ENCODE peak calls at places on chromosomes 5 and 9, in ten cellular contexts. One of them, this sample, is unnamed.

GRCh38 chr9:76394896-76395244 is 644 bp upstream of the RFK start:
- DNase-seq in glomerular endothelial cell: no peak
- DNase-seq in stimulated activated CD4-positive, alpha-beta T cell treated with anti-CD3 and anti-CD28 coated beads, Interleukin-12 subunit alpha, Interleukin-12 subunit beta, amount 100 ng/mL, for 4 hours: peak; percentile 40
- DNase-seq in cardiac muscle cell: peak; percentile 49
- DNase-seq in GM20000: peak; percentile 59
- DNase-seq in AG08395: peak; percentile 47
- DNase-seq in activated CD8-positive, alpha-beta memory T cell treated with anti-CD3 and anti-CD28 coated beads for 48 hours: no peak
- DNase-seq in hippocampal formation: peak; percentile 62
- DNase-seq in ELR: peak; percentile 61
- DNase-seq in fibroblast of the aortic adventitia: peak; percentile 42
- DNase-seq in this sample: peak; percentile 28

GRCh38 chr9:15642369-15642962 is 89.6 kb downstream of the CCDC171 start:
- DNase-seq in ELR: peak; percentile 65
- DNase-seq in hippocampal formation: peak; percentile 42
- DNase-seq in glomerular endothelial cell: peak; percentile 22
- DNase-seq in cardiac muscle cell: peak; percentile 69
- DNase-seq in AG08395: peak; percentile 48
- DNase-seq in fibroblast of the aortic adventitia: peak; percentile 66
- DNase-seq in GM20000: peak; percentile 39
- DNase-seq in stimulated activated CD4-positive, alpha-beta T cell treated with anti-CD3 and anti-CD28 coated beads, Interleukin-12 subunit alpha, Interleukin-12 subunit beta, amount 100 ng/mL, for 4 hours: no peak
- DNase-seq in activated CD8-positive, alpha-beta memory T cell treated with anti-CD3 and anti-CD28 coated beads for 48 hours: no peak
- DNase-seq in this sample: peak; percentile 21

GRCh38 chr5:143064661-143065060 is 294.5 kb downstream of the ARHGAP26 start:
- DNase-seq in glomerular endothelial cell: no peak
- DNase-seq in fibroblast of the aortic adventitia: no peak
- DNase-seq in ELR: no peak
- DNase-seq in activated CD8-positive, alpha-beta memory T cell treated with anti-CD3 and anti-CD28 coated beads for 48 hours: no peak
- DNase-seq in stimulated activated CD4-positive, alpha-beta T cell treated with anti-CD3 and anti-CD28 coated beads, Interleukin-12 subunit alpha, Interleukin-12 subunit beta, amount 100 ng/mL, for 4 hours: no peak
- DNase-seq in AG08395: no peak
- DNase-seq in hippocampal formation: no peak
- DNase-seq in GM20000: no peak
- DNase-seq in cardiac muscle cell: peak; percentile 33
- DNase-seq in this sample: no peak

GRCh38 chr9:2576631-2577030 is 45.0 kb upstream of the VLDLR start:
- DNase-seq in hippocampal formation: no peak
- DNase-seq in AG08395: no peak
- DNase-seq in GM20000: no peak
- DNase-seq in fibroblast of the aortic adventitia: no peak
- DNase-seq in ELR: no peak
- DNase-seq in glomerular endothelial cell: no peak
- DNase-seq in cardiac muscle cell: peak; percentile 23
- DNase-seq in activated CD8-positive, alpha-beta memory T cell treated with anti-CD3 and anti-CD28 coated beads for 48 hours: no peak
- DNase-seq in stimulated activated CD4-positive, alpha-beta T cell treated with anti-CD3 and anti-CD28 coated beads, Interleukin-12 subunit alpha, Interleukin-12 subunit beta, amount 100 ng/mL, for 4 hours: no peak
- DNase-seq in this sample: no peak

GRCh38 chr5:121704291-121704690 is 147.4 kb upstream of the FTMT start:
- DNase-seq in glomerular endothelial cell: no peak
- DNase-seq in ELR: no peak
- DNase-seq in cardiac muscle cell: no peak
- DNase-seq in GM20000: no peak
- DNase-seq in stimulated activated CD4-positive, alpha-beta T cell treated with anti-CD3 and anti-CD28 coated beads, Interleukin-12 subunit alpha, Interleukin-12 subunit beta, amount 100 ng/mL, for 4 hours: no peak
- DNase-seq in fibroblast of the aortic adventitia: no peak
- DNase-seq in hippocampal formation: no peak
- DNase-seq in AG08395: no peak
- DNase-seq in activated CD8-positive, alpha-beta memory T cell treated with anti-CD3 and anti-CD28 coated beads for 48 hours: no peak
- DNase-seq in this sample: no peak

GRCh38 chr9:93112864-93113389 is 16.9 kb downstream of the CARD19 start:
- DNase-seq in activated CD8-positive, alpha-beta memory T cell treated with anti-CD3 and anti-CD28 coated beads for 48 hours: no peak
- DNase-seq in hippocampal formation: no peak
- DNase-seq in ELR: no peak
- DNase-seq in stimulated activated CD4-positive, alpha-beta T cell treated with anti-CD3 and anti-CD28 coated beads, Interleukin-12 subunit alpha, Interleukin-12 subunit beta, amount 100 ng/mL, for 4 hours: no peak
- DNase-seq in fibroblast of the aortic adventitia: no peak
- DNase-seq in glomerular endothelial cell: no peak
- DNase-seq in GM20000: no peak
- DNase-seq in cardiac muscle cell: no peak
- DNase-seq in AG08395: no peak
- DNase-seq in this sample: no peak

GRCh38 chr9:124139001-124139400 is 118.7 kb upstream of the NEK6 start:
- DNase-seq in AG08395: peak; percentile 80
- DNase-seq in hippocampal formation: no peak
- DNase-seq in activated CD8-positive, alpha-beta memory T cell treated with anti-CD3 and anti-CD28 coated beads for 48 hours: no peak
- DNase-seq in ELR: peak; percentile 37
- DNase-seq in GM20000: no peak
- DNase-seq in glomerular endothelial cell: no peak
- DNase-seq in fibroblast of the aortic adventitia: peak; percentile 69
- DNase-seq in stimulated activated CD4-positive, alpha-beta T cell treated with anti-CD3 and anti-CD28 coated beads, Interleukin-12 subunit alpha, Interleukin-12 subunit beta, amount 100 ng/mL, for 4 hours: no peak
- DNase-seq in cardiac muscle cell: peak; percentile 80
- DNase-seq in this sample: no peak

GRCh38 chr9:117546894-117547293 is 132.0 kb upstream of the ASTN2 start:
- DNase-seq in ELR: no peak
- DNase-seq in GM20000: peak; percentile 7
- DNase-seq in cardiac muscle cell: no peak
- DNase-seq in stimulated activated CD4-positive, alpha-beta T cell treated with anti-CD3 and anti-CD28 coated beads, Interleukin-12 subunit alpha, Interleukin-12 subunit beta, amount 100 ng/mL, for 4 hours: no peak
- DNase-seq in activated CD8-positive, alpha-beta memory T cell treated with anti-CD3 and anti-CD28 coated beads for 48 hours: no peak
- DNase-seq in hippocampal formation: no peak
- DNase-seq in AG08395: no peak
- DNase-seq in glomerular endothelial cell: no peak
- DNase-seq in fibroblast of the aortic adventitia: no peak
- DNase-seq in this sample: no peak

GRCh38 chr5:40627708-40628107 is 52.0 kb upstream of the PTGER4 start:
- DNase-seq in fibroblast of the aortic adventitia: peak; percentile 42
- DNase-seq in cardiac muscle cell: no peak
- DNase-seq in GM20000: no peak
- DNase-seq in activated CD8-positive, alpha-beta memory T cell treated with anti-CD3 and anti-CD28 coated beads for 48 hours: no peak
- DNase-seq in AG08395: no peak
- DNase-seq in hippocampal formation: no peak
- DNase-seq in ELR: no peak
- DNase-seq in glomerular endothelial cell: no peak
- DNase-seq in stimulated activated CD4-positive, alpha-beta T cell treated with anti-CD3 and anti-CD28 coated beads, Interleukin-12 subunit alpha, Interleukin-12 subunit beta, amount 100 ng/mL, for 4 hours: no peak
- DNase-seq in this sample: no peak

GRCh38 chr5:172800088-172800551 is 29.1 kb upstream of the DUSP1 start:
- DNase-seq in ELR: peak; percentile 99
- DNase-seq in cardiac muscle cell: peak; percentile 95
- DNase-seq in hippocampal formation: no peak
- DNase-seq in glomerular endothelial cell: no peak
- DNase-seq in activated CD8-positive, alpha-beta memory T cell treated with anti-CD3 and anti-CD28 coated beads for 48 hours: no peak
- DNase-seq in fibroblast of the aortic adventitia: peak; percentile 90
- DNase-seq in GM20000: no peak
- DNase-seq in stimulated activated CD4-positive, alpha-beta T cell treated with anti-CD3 and anti-CD28 coated beads, Interleukin-12 subunit alpha, Interleukin-12 subunit beta, amount 100 ng/mL, for 4 hours: no peak
- DNase-seq in AG08395: peak; percentile 72
- DNase-seq in this sample: no peak

GRCh38 chr9:75483636-75484035 is 395.3 kb downstream of the OSTF1 start:
- DNase-seq in hippocampal formation: no peak
- DNase-seq in GM20000: no peak
- DNase-seq in stimulated activated CD4-positive, alpha-beta T cell treated with anti-CD3 and anti-CD28 coated beads, Interleukin-12 subunit alpha, Interleukin-12 subunit beta, amount 100 ng/mL, for 4 hours: no peak
- DNase-seq in fibroblast of the aortic adventitia: no peak
- DNase-seq in ELR: peak; percentile 3
- DNase-seq in cardiac muscle cell: no peak
- DNase-seq in AG08395: no peak
- DNase-seq in glomerular endothelial cell: no peak
- DNase-seq in activated CD8-positive, alpha-beta memory T cell treated with anti-CD3 and anti-CD28 coated beads for 48 hours: no peak
- DNase-seq in this sample: no peak

GRCh38 chr9:4167040-4167671 is 132.7 kb downstream of the GLIS3 start:
- DNase-seq in ELR: peak; percentile 57
- DNase-seq in activated CD8-positive, alpha-beta memory T cell treated with anti-CD3 and anti-CD28 coated beads for 48 hours: no peak
- DNase-seq in glomerular endothelial cell: no peak
- DNase-seq in fibroblast of the aortic adventitia: peak; percentile 68
- DNase-seq in cardiac muscle cell: peak; percentile 91
- DNase-seq in stimulated activated CD4-positive, alpha-beta T cell treated with anti-CD3 and anti-CD28 coated beads, Interleukin-12 subunit alpha, Interleukin-12 subunit beta, amount 100 ng/mL, for 4 hours: no peak
- DNase-seq in GM20000: no peak
- DNase-seq in AG08395: peak; percentile 34
- DNase-seq in hippocampal formation: no peak
- DNase-seq in this sample: no peak

GRCh38 chr9:134488251-134488900 is 153.2 kb upstream of the COL5A1 start:
- DNase-seq in hippocampal formation: no peak
- DNase-seq in fibroblast of the aortic adventitia: peak; percentile 43
- DNase-seq in activated CD8-positive, alpha-beta memory T cell treated with anti-CD3 and anti-CD28 coated beads for 48 hours: no peak
- DNase-seq in stimulated activated CD4-positive, alpha-beta T cell treated with anti-CD3 and anti-CD28 coated beads, Interleukin-12 subunit alpha, Interleukin-12 subunit beta, amount 100 ng/mL, for 4 hours: no peak
- DNase-seq in glomerular endothelial cell: no peak
- DNase-seq in cardiac muscle cell: no peak
- DNase-seq in GM20000: no peak
- DNase-seq in ELR: peak; percentile 35
- DNase-seq in AG08395: peak; percentile 75
- DNase-seq in this sample: no peak

GRCh38 chr5:10691826-10692785 is 68.9 kb downstream of the DAP start:
- DNase-seq in cardiac muscle cell: peak; percentile 41
- DNase-seq in stimulated activated CD4-positive, alpha-beta T cell treated with anti-CD3 and anti-CD28 coated beads, Interleukin-12 subunit alpha, Interleukin-12 subunit beta, amount 100 ng/mL, for 4 hours: no peak
- DNase-seq in hippocampal formation: no peak
- DNase-seq in ELR: peak; percentile 80
- DNase-seq in AG08395: peak; percentile 85
- DNase-seq in GM20000: no peak
- DNase-seq in glomerular endothelial cell: no peak
- DNase-seq in fibroblast of the aortic adventitia: peak; percentile 69
- DNase-seq in activated CD8-positive, alpha-beta memory T cell treated with anti-CD3 and anti-CD28 coated beads for 48 hours: no peak
- DNase-seq in this sample: no peak

GRCh38 chr5:53418844-53419243 is 61.6 kb upstream of the FST start:
- DNase-seq in AG08395: peak; percentile 63
- DNase-seq in cardiac muscle cell: peak; percentile 89
- DNase-seq in GM20000: no peak
- DNase-seq in activated CD8-positive, alpha-beta memory T cell treated with anti-CD3 and anti-CD28 coated beads for 48 hours: no peak
- DNase-seq in glomerular endothelial cell: peak; percentile 79
- DNase-seq in fibroblast of the aortic adventitia: peak; percentile 97
- DNase-seq in stimulated activated CD4-positive, alpha-beta T cell treated with anti-CD3 and anti-CD28 coated beads, Interleukin-12 subunit alpha, Interleukin-12 subunit beta, amount 100 ng/mL, for 4 hours: no peak
- DNase-seq in hippocampal formation: no peak
- DNase-seq in ELR: peak; percentile 100
- DNase-seq in this sample: no peak

GRCh38 chr9:38026840-38027527 is 42.0 kb downstream of the SHB start:
- DNase-seq in hippocampal formation: no peak
- DNase-seq in GM20000: no peak
- DNase-seq in activated CD8-positive, alpha-beta memory T cell treated with anti-CD3 and anti-CD28 coated beads for 48 hours: no peak
- DNase-seq in AG08395: no peak
- DNase-seq in glomerular endothelial cell: no peak
- DNase-seq in ELR: peak; percentile 48
- DNase-seq in fibroblast of the aortic adventitia: no peak
- DNase-seq in stimulated activated CD4-positive, alpha-beta T cell treated with anti-CD3 and anti-CD28 coated beads, Interleukin-12 subunit alpha, Interleukin-12 subunit beta, amount 100 ng/mL, for 4 hours: no peak
- DNase-seq in cardiac muscle cell: no peak
- DNase-seq in this sample: no peak

GRCh38 chr5:153352685-153353219 is 137.7 kb upstream of the GRIA1 start:
- DNase-seq in ELR: no peak
- DNase-seq in fibroblast of the aortic adventitia: no peak
- DNase-seq in hippocampal formation: no peak
- DNase-seq in GM20000: peak; percentile 13
- DNase-seq in activated CD8-positive, alpha-beta memory T cell treated with anti-CD3 and anti-CD28 coated beads for 48 hours: no peak
- DNase-seq in stimulated activated CD4-positive, alpha-beta T cell treated with anti-CD3 and anti-CD28 coated beads, Interleukin-12 subunit alpha, Interleukin-12 subunit beta, amount 100 ng/mL, for 4 hours: peak; percentile 1
- DNase-seq in glomerular endothelial cell: no peak
- DNase-seq in AG08395: no peak
- DNase-seq in cardiac muscle cell: no peak
- DNase-seq in this sample: no peak

GRCh38 chr9:121107041-121107440 is 32.3 kb downstream of the CNTRL start:
- DNase-seq in ELR: peak; percentile 42
- DNase-seq in fibroblast of the aortic adventitia: peak; percentile 17
- DNase-seq in hippocampal formation: no peak
- DNase-seq in activated CD8-positive, alpha-beta memory T cell treated with anti-CD3 and anti-CD28 coated beads for 48 hours: no peak
- DNase-seq in cardiac muscle cell: peak; percentile 29
- DNase-seq in glomerular endothelial cell: no peak
- DNase-seq in AG08395: no peak
- DNase-seq in stimulated activated CD4-positive, alpha-beta T cell treated with anti-CD3 and anti-CD28 coated beads, Interleukin-12 subunit alpha, Interleukin-12 subunit beta, amount 100 ng/mL, for 4 hours: no peak
- DNase-seq in GM20000: no peak
- DNase-seq in this sample: no peak

GRCh38 chr5:161058751-161059150 is 206.7 kb upstream of the ATP10B start:
- DNase-seq in ELR: no peak
- DNase-seq in glomerular endothelial cell: no peak
- DNase-seq in stimulated activated CD4-positive, alpha-beta T cell treated with anti-CD3 and anti-CD28 coated beads, Interleukin-12 subunit alpha, Interleukin-12 subunit beta, amount 100 ng/mL, for 4 hours: no peak
- DNase-seq in fibroblast of the aortic adventitia: no peak
- DNase-seq in cardiac muscle cell: no peak
- DNase-seq in hippocampal formation: no peak
- DNase-seq in GM20000: no peak
- DNase-seq in activated CD8-positive, alpha-beta memory T cell treated with anti-CD3 and anti-CD28 coated beads for 48 hours: no peak
- DNase-seq in AG08395: no peak
- DNase-seq in this sample: peak; percentile 80

GRCh38 chr5:124477577-124477976 is 268.9 kb downstream of the ZNF608 start:
- DNase-seq in GM20000: no peak
- DNase-seq in AG08395: no peak
- DNase-seq in cardiac muscle cell: no peak
- DNase-seq in hippocampal formation: peak; percentile 49
- DNase-seq in fibroblast of the aortic adventitia: no peak
- DNase-seq in activated CD8-positive, alpha-beta memory T cell treated with anti-CD3 and anti-CD28 coated beads for 48 hours: no peak
- DNase-seq in glomerular endothelial cell: no peak
- DNase-seq in ELR: no peak
- DNase-seq in stimulated activated CD4-positive, alpha-beta T cell treated with anti-CD3 and anti-CD28 coated beads, Interleukin-12 subunit alpha, Interleukin-12 subunit beta, amount 100 ng/mL, for 4 hours: no peak
- DNase-seq in this sample: no peak

GRCh38 chr5:81393783-81394718 is at the start of gene ACOT12:
- DNase-seq in ELR: peak; percentile 39
- DNase-seq in glomerular endothelial cell: no peak
- DNase-seq in AG08395: peak; percentile 17
- DNase-seq in GM20000: peak; percentile 34
- DNase-seq in activated CD8-positive, alpha-beta memory T cell treated with anti-CD3 and anti-CD28 coated beads for 48 hours: no peak
- DNase-seq in cardiac muscle cell: peak; percentile 36
- DNase-seq in stimulated activated CD4-positive, alpha-beta T cell treated with anti-CD3 and anti-CD28 coated beads, Interleukin-12 subunit alpha, Interleukin-12 subunit beta, amount 100 ng/mL, for 4 hours: peak; percentile 0
- DNase-seq in fibroblast of the aortic adventitia: peak; percentile 16
- DNase-seq in hippocampal formation: no peak
- DNase-seq in this sample: no peak

GRCh38 chr9:5549671-5550650 is 39.6 kb downstream of the PDCD1LG2 start:
- DNase-seq in activated CD8-positive, alpha-beta memory T cell treated with anti-CD3 and anti-CD28 coated beads for 48 hours: no peak
- DNase-seq in fibroblast of the aortic adventitia: peak; percentile 84
- DNase-seq in cardiac muscle cell: peak; percentile 52
- DNase-seq in stimulated activated CD4-positive, alpha-beta T cell treated with anti-CD3 and anti-CD28 coated beads, Interleukin-12 subunit alpha, Interleukin-12 subunit beta, amount 100 ng/mL, for 4 hours: no peak
- DNase-seq in glomerular endothelial cell: no peak
- DNase-seq in AG08395: peak; percentile 67
- DNase-seq in hippocampal formation: no peak
- DNase-seq in GM20000: no peak
- DNase-seq in ELR: peak; percentile 62
- DNase-seq in this sample: no peak

GRCh38 chr5:40688127-40688756 is 8.5 kb downstream of the PTGER4 start:
- DNase-seq in fibroblast of the aortic adventitia: peak; percentile 94
- DNase-seq in ELR: peak; percentile 89
- DNase-seq in cardiac muscle cell: peak; percentile 91
- DNase-seq in GM20000: peak; percentile 73
- DNase-seq in hippocampal formation: peak; percentile 87
- DNase-seq in AG08395: peak; percentile 73
- DNase-seq in stimulated activated CD4-positive, alpha-beta T cell treated with anti-CD3 and anti-CD28 coated beads, Interleukin-12 subunit alpha, Interleukin-12 subunit beta, amount 100 ng/mL, for 4 hours: peak; percentile 78
- DNase-seq in activated CD8-positive, alpha-beta memory T cell treated with anti-CD3 and anti-CD28 coated beads for 48 hours: peak; percentile 68
- DNase-seq in glomerular endothelial cell: no peak
- DNase-seq in this sample: peak; percentile 87

GRCh38 chr9:14661421-14662059 is 31.7 kb downstream of the ZDHHC21 start:
- DNase-seq in stimulated activated CD4-positive, alpha-beta T cell treated with anti-CD3 and anti-CD28 coated beads, Interleukin-12 subunit alpha, Interleukin-12 subunit beta, amount 100 ng/mL, for 4 hours: no peak
- DNase-seq in hippocampal formation: peak; percentile 13
- DNase-seq in cardiac muscle cell: peak; percentile 61
- DNase-seq in activated CD8-positive, alpha-beta memory T cell treated with anti-CD3 and anti-CD28 coated beads for 48 hours: no peak
- DNase-seq in fibroblast of the aortic adventitia: peak; percentile 62
- DNase-seq in AG08395: peak; percentile 14
- DNase-seq in ELR: peak; percentile 60
- DNase-seq in glomerular endothelial cell: no peak
- DNase-seq in GM20000: peak; percentile 32
- DNase-seq in this sample: peak; percentile 53

GRCh38 chr9:135504262-135505229 is 4.1 kb downstream of the MRPS2 start:
- DNase-seq in activated CD8-positive, alpha-beta memory T cell treated with anti-CD3 and anti-CD28 coated beads for 48 hours: no peak
- DNase-seq in fibroblast of the aortic adventitia: peak; percentile 57
- DNase-seq in cardiac muscle cell: peak; percentile 79
- DNase-seq in GM20000: peak; percentile 79
- DNase-seq in hippocampal formation: peak; percentile 36
- DNase-seq in stimulated activated CD4-positive, alpha-beta T cell treated with anti-CD3 and anti-CD28 coated beads, Interleukin-12 subunit alpha, Interleukin-12 subunit beta, amount 100 ng/mL, for 4 hours: peak; percentile 60
- DNase-seq in AG08395: peak; percentile 77
- DNase-seq in glomerular endothelial cell: no peak
- DNase-seq in ELR: peak; percentile 64
- DNase-seq in this sample: no peak

GRCh38 chr5:76180817-76181805 is 97.9 kb downstream of the SV2C start:
- DNase-seq in AG08395: no peak
- DNase-seq in stimulated activated CD4-positive, alpha-beta T cell treated with anti-CD3 and anti-CD28 coated beads, Interleukin-12 subunit alpha, Interleukin-12 subunit beta, amount 100 ng/mL, for 4 hours: no peak
- DNase-seq in fibroblast of the aortic adventitia: no peak
- DNase-seq in cardiac muscle cell: no peak
- DNase-seq in hippocampal formation: no peak
- DNase-seq in glomerular endothelial cell: no peak
- DNase-seq in GM20000: no peak
- DNase-seq in activated CD8-positive, alpha-beta memory T cell treated with anti-CD3 and anti-CD28 coated beads for 48 hours: no peak
- DNase-seq in ELR: no peak
- DNase-seq in this sample: no peak

GRCh38 chr9:115170674-115171073 is 52.7 kb upstream of the TNC start:
- DNase-seq in GM20000: no peak
- DNase-seq in ELR: peak; percentile 92
- DNase-seq in cardiac muscle cell: peak; percentile 27
- DNase-seq in stimulated activated CD4-positive, alpha-beta T cell treated with anti-CD3 and anti-CD28 coated beads, Interleukin-12 subunit alpha, Interleukin-12 subunit beta, amount 100 ng/mL, for 4 hours: no peak
- DNase-seq in fibroblast of the aortic adventitia: peak; percentile 44
- DNase-seq in activated CD8-positive, alpha-beta memory T cell treated with anti-CD3 and anti-CD28 coated beads for 48 hours: no peak
- DNase-seq in glomerular endothelial cell: no peak
- DNase-seq in hippocampal formation: no peak
- DNase-seq in AG08395: peak; percentile 56
- DNase-seq in this sample: no peak

GRCh38 chr9:113578877-113579269 is 115.3 kb downstream of the RGS3 start:
- DNase-seq in hippocampal formation: no peak
- DNase-seq in GM20000: peak; percentile 88
- DNase-seq in ELR: peak; percentile 99
- DNase-seq in AG08395: peak; percentile 97
- DNase-seq in activated CD8-positive, alpha-beta memory T cell treated with anti-CD3 and anti-CD28 coated beads for 48 hours: peak; percentile 65
- DNase-seq in fibroblast of the aortic adventitia: peak; percentile 81
- DNase-seq in glomerular endothelial cell: no peak
- DNase-seq in cardiac muscle cell: peak; percentile 91
- DNase-seq in stimulated activated CD4-positive, alpha-beta T cell treated with anti-CD3 and anti-CD28 coated beads, Interleukin-12 subunit alpha, Interleukin-12 subunit beta, amount 100 ng/mL, for 4 hours: peak; percentile 65
- DNase-seq in this sample: no peak

This sample was measured in NCI-H1694.